ENCODE peak calls at places on chromosomes 12 and 14, in five cellular contexts. F is psoas muscle, W is SK-N-SH, P is tibial nerve, R is hepatocyte. Z is an unnamed sample.

GRCh38 chr12:126385785-126386184 is 1320.5 kb downstream of the AACS start:
- DNase-seq in R (no peak), W (no peak), P (no peak), F (no peak), Z (no peak)

GRCh38 chr14:53260928-53261327 is 107.8 kb upstream of the DDHD1 start:
- DNase-seq in F (no peak), P (no peak), R (no peak), W (no peak), Z (no peak)

GRCh38 chr12:129871991-129872969 is 31.5 kb downstream of the TMEM132D start:
- DNase-seq in W (no peak), F (no peak), P (no peak), R (no peak), Z (no peak)

GRCh38 chr14:71588028-71588427 is 344.2 kb upstream of the RGS6 start:
- DNase-seq in F (no peak), W (no peak), R (peak; percentile 11), P (no peak), Z (no peak)

GRCh38 chr12:95784286-95784685 is 6.3 kb downstream of the NTN4 start:
- DNase-seq in P (no peak), R (no peak), F (peak; percentile 29), W (no peak), Z (no peak)

GRCh38 chr12:14238224-14238792 is 127.2 kb upstream of the ATF7IP start:
- DNase-seq in F (no peak), P (no peak), W (no peak), R (peak; percentile 37), Z (no peak)

GRCh38 chr14:91383439-91383838 is 34.2 kb downstream of the CCDC88C start:
- DNase-seq in P (no peak), W (no peak), F (no peak), R (no peak), Z (no peak)

GRCh38 chr12:40105515-40106201 is at the start of gene SLC2A13:
- DNase-seq in W (peak; percentile 97), P (peak; percentile 62), R (peak; percentile 93), F (peak; percentile 75), Z (peak; percentile 81)

GRCh38 chr14:24817638-24818053 is 183.7 kb upstream of the GZMB start:
- DNase-seq in R (peak; percentile 39), P (no peak), F (no peak), W (no peak), Z (no peak)

GRCh38 chr12:86456241-86456640 is 200.1 kb upstream of the MGAT4C start:
- DNase-seq in W (no peak), R (no peak), P (no peak), F (no peak), Z (no peak)

GRCh38 chr12:69904761-69905160 is 79.7 kb downstream of the MYRFL start:
- DNase-seq in F (no peak), W (no peak), P (no peak), R (no peak), Z (no peak)

GRCh38 chr12:131671871-131672270 is 39.0 kb upstream of the SFSWAP start:
- DNase-seq in F (no peak), P (no peak), W (no peak), R (no peak), Z (no peak)

GRCh38 chr14:47948981-47949380 is 273.6 kb upstream of the MDGA2 start:
- DNase-seq in F (no peak), W (peak; percentile 0), R (no peak), P (no peak), Z (peak; percentile 68)

GRCh38 chr12:107320031-107320928 is 226.9 kb upstream of the CRY1 start:
- DNase-seq in P (no peak), W (peak; percentile 59), R (peak; percentile 32), F (peak; percentile 22), Z (no peak)

GRCh38 chr14:61514927-61515326 is 180.4 kb upstream of the HIF1A start:
- DNase-seq in R (no peak), F (no peak), W (no peak), P (no peak), Z (no peak)
- H3K4me1 ChIP-seq in R (peaks cover 29% of the 10 kb centered on the region), F (peaks cover 28% of the 10 kb centered on the region), W (no peaks in the 10 kb centered on the region), P (no peaks in the 10 kb centered on the region), Z (peaks cover 22% of the 10 kb centered on the region)

DNA sequence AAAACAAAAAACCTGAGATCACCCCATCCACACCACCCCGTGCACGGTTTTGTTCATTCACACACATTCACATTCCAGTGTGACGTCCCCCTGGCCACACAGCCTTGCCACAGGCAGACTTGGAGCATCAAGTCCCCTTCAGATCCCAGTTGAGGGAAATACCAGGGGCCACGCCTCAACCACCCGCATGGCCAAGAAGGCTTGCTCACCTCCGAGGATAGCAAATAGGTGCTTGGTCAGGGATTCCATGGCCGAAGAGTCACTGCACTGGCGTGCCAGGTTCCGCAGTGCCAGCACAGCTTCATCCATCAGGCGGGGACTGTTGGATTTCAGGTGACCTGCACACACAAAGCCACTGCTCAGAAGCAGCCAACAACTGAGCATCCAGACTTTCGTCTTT is 19.0 kb downstream of the GCN1 start:
- DNase-seq in P (no peak), W (no peak), R (no peak), F (no peak), Z (no peak)
- H3K4me3 ChIP-seq in P (no peak overlapping the region), W (no peak overlapping the region), R (no peak overlapping the region), F (no peak overlapping the region), Z (no peak overlapping the region)

GRCh38 chr12:24280085-24280842 is 330.8 kb upstream of the SOX5 start:
- DNase-seq in P (no peak), F (no peak), W (no peak), R (no peak), Z (no peak)

GRCh38 chr12:24278832-24279231 is 329.4 kb upstream of the SOX5 start:
- DNase-seq in P (no peak), W (no peak), F (no peak), R (no peak), Z (no peak)
- TF ChIP-seq CTCF in P (no peak), W (peak; percentile 26), F (no peak), R (no peak), Z (no peak)

GRCh38 chr12:103858953-103859601 is 18.0 kb upstream of the NT5DC3 start:
- DNase-seq in R (peak; percentile 89), F (peak; percentile 61), P (no peak), W (no peak), Z (no peak)
- H3K4me1 ChIP-seq in R (peaks cover 25% of the 10 kb centered on the region), F (peaks cover 8% of the 10 kb centered on the region), P (no peaks in the 10 kb centered on the region), W (peaks cover 16% of the 10 kb centered on the region), Z (no peaks in the 10 kb centered on the region)

Z was measured in BE2C.